ENCODE peak calls at places on chromosomes 16 and 17, in eight cellular contexts. M is caudate nucleus; W is GM12865; C is NCI-H82; P is left kidney; Z is A172; I is HL-60; E is stimulated activated CD4-positive, alpha-beta T cell treated with anti-CD3 and anti-CD28 coated beads, Interleukin-2, amount 100 ng/mL, for 24 hours. S is an unnamed sample.

GRCh38 chr16:81524382-81524781 is 79.8 kb downstream of the CMIP start:
- DNase-seq in M (no peak), W (no peak), C (no peak), P (no peak), Z (no peak), I (no peak), E (peak), S (no peak)

GRCh38 chr16:26830716-26831115 is 236.0 kb upstream of the C16orf82 start:
- DNase-seq in M (no peak), W (no peak), C (peak), P (no peak), Z (no peak), I (no peak), E (no peak), S (no peak)

GRCh38 chr16:27824786-27825185 is 238.7 kb downstream of the GSG1L start:
- DNase-seq in M (no peak), W (no peak), C (no peak), P (no peak), Z (no peak), I (no peak), E (no peak), S (no peak)

GRCh38 chr17:73068322-73069153 is 23.9 kb downstream of the SLC39A11 start:
- DNase-seq in M (no peak), W (no peak), C (no peak), P (peak), Z (no peak), I (peak), E (no peak), S (no peak)

GRCh38 chr17:17888821-17889220 is 52.0 kb upstream of the SREBF1 start:
- DNase-seq in M (no peak), W (peak), C (peak), P (no peak), Z (no peak), I (no peak), E (no peak), S (no peak)

GRCh38 chr16:83336630-83337029 is 471.1 kb upstream of the HSBP1 start:
- DNase-seq in M (no peak), W (no peak), C (no peak), P (no peak), Z (peak), I (no peak), E (no peak), S (no peak)

GRCh38 chr16:24800586-24800985 is 45.2 kb upstream of the SLC5A11 start:
- DNase-seq in M (no peak), W (peak), C (peak), P (peak), Z (peak), I (peak), E (no peak), S (no peak)

GRCh38 chr17:67125417-67125816 is 81.1 kb downstream of the CACNG1 start:
- DNase-seq in M (no peak), W (no peak), C (peak), P (peak), Z (no peak), I (no peak), E (no peak), S (no peak)

GRCh38 chr17:57405486-57406072 is 149.3 kb downstream of the MSI2 start:
- DNase-seq in M (no peak), W (no peak), C (peak), P (no peak), Z (no peak), I (no peak), E (no peak), S (no peak)

GRCh38 chr17:36152639-36153120 is 23.8 kb downstream of the TBC1D3B start:
- DNase-seq in M (no peak), W (no peak), C (no peak), P (no peak), Z (no peak), I (no peak), E (no peak), S (no peak)